ENCODE peak calls at places on chromosomes 4 and X, in four cellular contexts. E, N, U and Y are unnamed samples.

GRCh38 chr4:154018659-154019058 is 229.8 kb upstream of the SFRP2 start:
- DNase-seq in E (no peak), N (no peak), U (no peak), Y (no peak)

GRCh38 chr4:67288964-67289363 is 256.3 kb downstream of the CENPC start:
- DNase-seq in E (no peak), N (peak), U (peak), Y (peak)

GRCh38 chr4:34309356-34309900 is 1934.9 kb downstream of the ARAP2 start:
- DNase-seq in E (no peak), N (no peak), U (no peak), Y (no peak)

GRCh38 chr4:5797866-5798265 is 86.9 kb downstream of the EVC start:
- DNase-seq in E (no peak), N (no peak), U (no peak), Y (no peak)

GRCh38 chrX:69664693-69665092 is 48.8 kb downstream of the EDA start:
- DNase-seq in E (no peak), N (no peak), U (no peak), Y (no peak)

GRCh38 chrX:11929476-11929875 is 171.4 kb downstream of the MSL3 start:
- DNase-seq in E (no peak), N (no peak), U (no peak), Y (no peak)

GRCh38 chrX:45322382-45322781 is 121.7 kb upstream of the DIPK2B start:
- DNase-seq in E (no peak), N (no peak), U (peak), Y (peak)

GRCh38 chr4:109690690-109691410 is 12.4 kb downstream of the CASP6 start:
- DNase-seq in E (peak), N (no peak), U (no peak), Y (no peak)

GRCh38 chrX:46587158-46587557 is 13.6 kb downstream of the CHST7 start:
- DNase-seq in E (peak), N (no peak), U (no peak), Y (no peak)

GRCh38 chr4:169116270-169116901 is 106.3 kb upstream of the CBR4 start:
- DNase-seq in E (no peak), N (no peak), U (no peak), Y (no peak)

GRCh38 chrX:114500622-114501021 is 83.3 kb upstream of the HTR2C start:
- DNase-seq in E (no peak), N (no peak), U (no peak), Y (no peak)

GRCh38 chr4:173518419-173519102 is 11.5 kb downstream of the HAND2 start:
- DNase-seq in E (no peak), N (no peak), U (no peak), Y (no peak)

GRCh38 chrX:2595258-2595657 is 94.5 kb upstream of the DHRSX start:
- DNase-seq in E (no peak), N (no peak), U (no peak), Y (no peak)

GRCh38 chr4:36773467-36773866 is 471.1 kb upstream of the NWD2 start:
- DNase-seq in E (no peak), N (no peak), U (no peak), Y (no peak)

GRCh38 chrX:122582280-122582679 is 601.8 kb upstream of the GRIA3 start:
- DNase-seq in E (no peak), N (no peak), U (no peak), Y (no peak)

GRCh38 chr4:8394125-8394524 is 46.4 kb downstream of the ACOX3 start:
- DNase-seq in E (no peak), N (no peak), U (no peak), Y (no peak)

GRCh38 chr4:149296503-149296902 is 519.1 kb downstream of the IQCM start:
- DNase-seq in E (no peak), N (no peak), U (no peak), Y (peak)

GRCh38 chr4:86972997-86973396 is 38.2 kb downstream of the AFF1 start:
- DNase-seq in E (no peak), N (no peak), U (peak), Y (no peak)

GRCh38 chr4:38723726-38724506 is 58.9 kb downstream of the TLR10 start:
- DNase-seq in E (no peak), N (peak), U (peak), Y (no peak)

GRCh38 chr4:39591290-39591689 is 47.4 kb downstream of the SMIM14 start:
- DNase-seq in E (no peak), N (no peak), U (peak), Y (no peak)

GRCh38 chr4:86834901-86835300 is 14.3 kb downstream of the SLC10A6 start:
- DNase-seq in E (no peak), N (no peak), U (no peak), Y (no peak)

GRCh38 chrX:130091976-130092522 is 18.2 kb downstream of the ELF4 start:
- DNase-seq in E (peak), N (peak), U (peak), Y (no peak)

GRCh38 chrX:140608111-140608510 is 101.4 kb upstream of the LINC00632 start:
- DNase-seq in E (no peak), N (no peak), U (no peak), Y (no peak)
- TF ChIP-seq BHLHE40 in E (no peak), N (no peak), U (no peak), Y (no peak)

GRCh38 chr4:82733636-82734035 is 65.0 kb downstream of the SCD5 start:
- DNase-seq in E (no peak), N (no peak), U (no peak), Y (no peak)
- TF ChIP-seq FOXM1 in E (no peak), N (no peak), U (no peak), Y (no peak)

GRCh38 chrX:153595387-153595786 is 3.6 kb downstream of the CCNQ start:
- DNase-seq in E (no peak), N (no peak), U (no peak), Y (no peak)

GRCh38 chrX:153592966-153593688 is 5.8 kb downstream of the CCNQ start:
- DNase-seq in E (no peak), N (no peak), U (no peak), Y (no peak)

GRCh38 chrX:153595859-153596857 is 2.8 kb downstream of the CCNQ start:
- DNase-seq in E (no peak), N (no peak), U (no peak), Y (no peak)

GRCh38 chrX:153592091-153592833 is 6.7 kb downstream of the CCNQ start:
- DNase-seq in E (no peak), N (no peak), U (no peak), Y (no peak)

GRCh38 chrX:153593811-153594500 is 5.0 kb downstream of the CCNQ start:
- DNase-seq in E (no peak), N (no peak), U (no peak), Y (no peak)
- TF ChIP-seq BHLHE40 in E (no peak), N (no peak), U (no peak), Y (no peak)

GRCh38 chr4:126993351-126993750 is 639.4 kb upstream of the INTU start:
- DNase-seq in E (no peak), N (no peak), U (no peak), Y (no peak)

GRCh38 chr4:126991965-126992364 is 640.8 kb upstream of the INTU start:
- DNase-seq in E (no peak), N (no peak), U (no peak), Y (no peak)

GRCh38 chr4:126995235-126995634 is 637.5 kb upstream of the INTU start:
- DNase-seq in E (no peak), N (no peak), U (no peak), Y (no peak)

DNA sequence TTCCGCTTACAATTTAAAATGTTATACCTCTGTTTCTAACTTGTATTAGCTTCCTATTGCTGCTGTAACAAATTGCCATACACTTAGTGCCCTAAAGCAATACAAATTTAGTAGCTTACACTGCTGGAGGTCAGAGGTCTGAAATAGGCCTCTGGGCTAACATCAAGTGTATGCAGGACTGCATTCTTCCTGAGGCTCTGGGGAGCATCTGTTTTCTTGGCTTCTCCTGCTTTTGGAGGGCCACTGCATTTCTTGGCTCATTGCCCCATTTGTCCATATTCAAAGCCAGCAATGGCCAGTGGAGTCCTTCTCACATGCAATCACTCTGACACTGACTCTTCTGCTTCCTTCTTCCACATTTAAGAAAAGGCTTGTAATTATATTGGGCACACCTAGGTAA is 639.8 kb upstream of the INTU start:
- DNase-seq in E (no peak), N (no peak), U (no peak), Y (no peak)
- TF ChIP-seq FOXM1 in E (no peak), N (no peak), U (no peak), Y (no peak)

GRCh38 chrX:24371391-24371972 is 11.0 kb downstream of the SUPT20HL1 start:
- DNase-seq in E (peak), N (peak), U (peak), Y (peak)
- TF ChIP-seq BHLHE40 in E (peak), N (peak), U (no peak), Y (no peak)

DNA sequence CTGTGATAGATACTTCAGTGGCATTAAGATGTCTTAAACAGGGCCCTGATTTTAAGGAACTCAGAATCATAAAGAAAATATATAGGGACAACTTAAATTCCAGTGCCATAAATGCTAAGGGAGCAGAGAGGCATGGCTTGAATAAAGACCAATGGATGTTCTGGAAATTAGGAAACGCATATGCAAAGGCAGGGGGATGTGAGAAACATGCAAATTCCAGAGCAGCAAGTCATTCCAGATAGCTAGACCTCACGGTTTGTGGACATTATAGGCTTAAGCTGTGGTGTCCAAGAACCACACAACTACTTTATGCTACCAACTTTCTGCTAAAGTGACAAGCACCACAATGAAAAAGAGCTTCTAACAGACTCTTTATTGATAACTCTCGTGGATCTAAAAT is 132.6 kb upstream of the ANK2 start:
- DNase-seq in E (no peak), N (no peak), U (no peak), Y (no peak)
- TF ChIP-seq FOXM1 in E (no peak), N (no peak), U (no peak), Y (no peak)

GRCh38 chr4:99815597-99816011 is 1.0 kb upstream of the DAPP1 start:
- DNase-seq in E (no peak), N (no peak), U (peak), Y (no peak)
- TF ChIP-seq BHLHE40 in E (no peak), N (no peak), U (no peak), Y (no peak)